ENCODE peak calls at places on chromosome 3, in six cellular contexts. M, Q, W, A, X and E are unnamed samples.
A peak's percentile ranks its signal among the peaks of the same experiment; 100 is the strongest.

GRCh38 chr3:149506965-149507364 is 32.5 kb downstream of the TM4SF4 start:
- DNase-seq in W (no peak), Q (no peak), A (no peak), M (no peak), X (no peak), E (no peak)

GRCh38 chr3:181176610-181177009 is 187.1 kb upstream of the DNAJC19 start:
- DNase-seq in X (peak; percentile 34), A (peak; percentile 54), M (peak; percentile 18), Q (peak; percentile 38), W (peak; percentile 43), E (peak; percentile 53)

GRCh38 chr3:123694377-123695147 is 109.7 kb upstream of the HACD2 start:
- DNase-seq in A (no peak), X (peak; percentile 32), M (no peak), W (no peak), Q (no peak), E (no peak)

GRCh38 chr3:10814623-10815022 is 1.4 kb upstream of the SLC6A11 start:
- DNase-seq in X (no peak), Q (no peak), W (no peak), M (no peak), A (no peak), E (no peak)

GRCh38 chr3:139561959-139562676 is 22.6 kb upstream of the RBP1 start:
- DNase-seq in A (no peak), Q (no peak), M (peak; percentile 8), X (no peak), W (no peak), E (no peak)

GRCh38 chr3:185824051-185824466 is 783 bp downstream of the IGF2BP2 start:
- DNase-seq in Q (no peak), A (peak; percentile 50), X (peak; percentile 21), M (no peak), W (no peak), E (no peak)

GRCh38 chr3:117217355-117217754 is 507.8 kb downstream of the TUSC7 start:
- DNase-seq in A (no peak), M (no peak), W (no peak), Q (no peak), X (no peak), E (no peak)

GRCh38 chr3:155015776-155016451 is 64.2 kb upstream of the MME start:
- DNase-seq in X (no peak), A (no peak), Q (no peak), M (no peak), W (no peak), E (no peak)

GRCh38 chr3:156445117-156445968 is 109.6 kb downstream of the SSR3 start:
- DNase-seq in M (no peak), X (no peak), W (no peak), A (no peak), Q (no peak), E (no peak)

GRCh38 chr3:178245385-178245778 is 290.9 kb upstream of the KCNMB2 start:
- DNase-seq in M (no peak), W (no peak), Q (no peak), A (no peak), X (no peak), E (no peak)

GRCh38 chr3:23389089-23389488 is 186.0 kb downstream of the UBE2E2 start:
- DNase-seq in M (no peak), W (no peak), X (no peak), Q (no peak), A (no peak), E (no peak)

GRCh38 chr3:109355625-109356441 is 18.5 kb upstream of the DPPA4 start:
- DNase-seq in M (no peak), A (no peak), Q (no peak), X (no peak), W (no peak), E (no peak)

GRCh38 chr3:35562141-35562540 is 77.2 kb upstream of the ARPP21 start:
- DNase-seq in W (no peak), M (no peak), Q (no peak), X (no peak), A (no peak), E (no peak)

GRCh38 chr3:196431193-196432136 is 762 bp downstream of the UBXN7 start:
- DNase-seq in W (no peak), M (no peak), X (peak; percentile 10), Q (peak; percentile 11), A (peak; percentile 55), E (peak; percentile 74)

GRCh38 chr3:112773864-112774263 is 72.8 kb downstream of the CD200R1L start:
- DNase-seq in M (peak; percentile 30), A (peak; percentile 51), W (no peak), Q (no peak), X (no peak), E (no peak)

GRCh38 chr3:115500795-115501194 is 122.5 kb upstream of the GAP43 start:
- DNase-seq in M (no peak), W (no peak), X (no peak), A (no peak), Q (no peak), E (no peak)

GRCh38 chr3:67458406-67458805 is 196.0 kb downstream of the SUCLG2 start:
- DNase-seq in M (no peak), Q (no peak), W (no peak), A (no peak), X (no peak), E (no peak)

GRCh38 chr3:10007126-10007782 is 19.0 kb upstream of the FANCD2 start:
- DNase-seq in M (no peak), Q (no peak), W (no peak), X (no peak), A (no peak), E (no peak)

GRCh38 chr3:161358488-161358887 is 12.8 kb downstream of the SPTSSB start:
- DNase-seq in M (no peak), W (no peak), A (no peak), Q (no peak), X (no peak), E (no peak)

GRCh38 chr3:152056481-152056880 is 183.0 kb downstream of the SUCNR1 start:
- DNase-seq in M (no peak), Q (no peak), X (no peak), A (no peak), W (no peak), E (no peak)

GRCh38 chr3:152058906-152059305 is 185.5 kb downstream of the SUCNR1 start:
- DNase-seq in X (no peak), M (no peak), Q (no peak), W (no peak), A (no peak), E (no peak)

GRCh38 chr3:152056987-152057386 is 183.5 kb downstream of the SUCNR1 start:
- DNase-seq in X (no peak), M (no peak), Q (no peak), A (no peak), W (no peak), E (no peak)

GRCh38 chr3:152060701-152061100 is 187.3 kb downstream of the SUCNR1 start:
- DNase-seq in M (no peak), A (no peak), Q (no peak), W (no peak), X (no peak), E (no peak)

DNA sequence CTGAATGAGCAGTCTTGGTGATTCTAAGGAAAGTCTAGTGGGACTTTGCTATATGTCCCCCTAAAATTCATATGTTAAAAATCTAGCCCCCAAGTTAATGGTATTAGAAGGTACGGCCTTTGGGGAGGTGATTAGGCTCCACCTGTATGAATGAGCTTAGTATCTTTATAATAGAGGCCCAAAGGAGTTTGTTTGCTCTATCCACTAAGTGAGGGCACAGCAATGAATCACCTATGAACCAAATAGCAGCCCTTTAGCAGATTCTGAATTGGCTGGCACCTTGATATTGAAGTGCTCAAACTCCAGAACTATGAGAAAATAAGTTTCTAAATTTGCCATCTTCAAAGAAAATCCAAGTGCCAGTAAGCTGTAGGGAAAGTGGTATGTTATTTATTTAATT is 187.9 kb downstream of the SUCNR1 start:
- DNase-seq in M (no peak), X (no peak), W (no peak), A (no peak), Q (no peak), E (no peak)
- H3K27ac ChIP-seq in M (no peak overlapping the region), X (no peak overlapping the region), W (no peak overlapping the region), A (peak overlapping the region; percentile 14), Q (no peak overlapping the region), E (no peak overlapping the region)

DNA sequence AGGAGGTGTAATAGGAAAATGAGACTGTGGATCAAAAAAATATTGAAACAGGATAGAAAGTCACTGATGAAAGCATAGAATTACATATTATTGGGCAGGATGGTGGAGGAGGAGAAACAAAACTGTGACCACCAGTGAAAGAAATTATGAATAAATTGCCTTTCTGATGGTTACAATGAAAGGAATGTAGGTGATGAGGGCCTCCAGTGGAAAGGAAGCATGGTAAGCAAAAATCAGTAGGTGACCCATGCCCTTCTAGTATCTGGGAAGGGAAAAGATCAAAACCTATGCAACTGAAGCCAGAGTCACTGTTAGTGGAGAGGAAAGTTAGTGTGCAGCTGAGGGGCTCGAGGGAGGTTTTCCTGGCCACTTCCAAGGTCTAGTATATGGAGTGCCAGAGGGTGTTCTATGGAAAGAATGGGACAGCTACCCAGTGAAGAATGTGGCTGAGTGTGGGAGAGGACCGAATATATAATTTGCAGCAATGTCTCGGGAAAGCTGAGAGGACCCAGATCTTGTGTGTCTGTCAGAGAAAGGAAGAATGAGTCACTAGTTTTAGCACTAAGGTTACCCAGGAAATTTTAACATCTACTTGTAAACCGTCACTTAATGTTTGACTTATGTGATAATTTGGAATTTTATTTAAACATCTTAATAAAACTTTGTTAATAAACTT is 146.2 kb downstream of the NFKBIZ start:
- DNase-seq in Q (no peak), A (no peak), M (no peak), W (no peak), X (no peak), E (no peak)
- H3K27ac ChIP-seq in Q (no peak overlapping the region), A (no peak overlapping the region), M (no peak overlapping the region), W (no peak overlapping the region), X (no peak overlapping the region), E (no peak overlapping the region)

GRCh38 chr3:40521254-40521653 is 3.5 kb upstream of the ZNF621 start:
- DNase-seq in Q (no peak), M (no peak), A (no peak), W (no peak), X (no peak), E (no peak)

GRCh38 chr3:40518067-40518466 is 6.7 kb upstream of the ZNF621 start:
- DNase-seq in X (no peak), A (no peak), Q (no peak), M (no peak), W (no peak), E (no peak)

GRCh38 chr3:40511031-40511718 is 5.3 kb downstream of the ZNF620 start:
- DNase-seq in Q (no peak), A (no peak), W (no peak), X (no peak), M (no peak), E (no peak)

GRCh38 chr3:40518848-40519247 is 5.9 kb upstream of the ZNF621 start:
- DNase-seq in A (no peak), M (no peak), X (no peak), W (no peak), Q (no peak), E (no peak)

DNA sequence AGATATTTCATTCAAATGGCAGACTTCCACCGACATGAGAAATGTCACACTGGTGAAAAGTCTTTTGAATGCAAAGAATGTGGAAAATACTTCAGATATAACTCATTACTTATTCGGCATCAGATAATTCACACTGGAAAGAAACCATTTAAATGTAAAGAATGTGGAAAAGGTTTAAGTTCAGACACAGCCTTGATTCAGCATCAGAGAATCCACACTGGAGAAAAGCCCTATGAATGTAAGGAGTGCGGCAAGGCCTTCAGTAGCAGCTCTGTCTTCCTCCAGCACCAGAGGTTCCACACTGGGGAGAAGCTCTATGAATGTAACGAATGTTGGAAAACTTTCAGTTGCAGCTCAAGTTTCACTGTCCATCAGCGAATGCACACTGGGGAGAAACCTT is 8.6 kb upstream of the ZNF621 start:
- DNase-seq in A (no peak), X (no peak), M (no peak), W (no peak), Q (no peak), E (no peak)
- H3K27ac ChIP-seq in A (no peak overlapping the region), X (no peak overlapping the region), M (no peak overlapping the region), W (no peak overlapping the region), Q (no peak overlapping the region), E (no peak overlapping the region)

GRCh38 chr3:12938258-12938711 is 96.9 kb upstream of the RPL32 start:
- DNase-seq in W (peak; percentile 26), X (peak; percentile 82), M (no peak), A (no peak), Q (no peak), E (no peak)
- H3K27ac ChIP-seq in W (peak overlapping the region; percentile 39), X (peak overlapping the region; percentile 77), M (no peak overlapping the region), A (no peak overlapping the region), Q (peak overlapping the region; percentile 47), E (no peak overlapping the region)